ENCODE peak calls at places on chromosome 7, in four cellular contexts. Y, K, V and B are unnamed samples.

GRCh38 chr7:1569833-1570632 is at the start of gene PSMG3:
- DNase-seq in Y (peak), K (peak), V (peak), B (peak)

GRCh38 chr7:149811221-149811620 is 27.0 kb upstream of the ZNF862 start:
- DNase-seq in Y (no peak), K (no peak), V (no peak), B (no peak)

GRCh38 chr7:130669051-130669700 is 628 bp upstream of the COPG2 start:
- DNase-seq in Y (no peak), K (no peak), V (peak), B (no peak)

GRCh38 chr7:20140278-20141058 is 76.7 kb downstream of the MACC1 start:
- DNase-seq in Y (no peak), K (no peak), V (no peak), B (no peak)

GRCh38 chr7:64887756-64888508 is 15.1 kb upstream of the ZNF273 start:
- DNase-seq in Y (no peak), K (peak), V (peak), B (no peak)

GRCh38 chr7:130733866-130734524 is at the start of gene KLF14:
- DNase-seq in Y (no peak), K (no peak), V (peak), B (no peak)

GRCh38 chr7:35424869-35425495 is 171.1 kb upstream of the TBX20 start:
- DNase-seq in Y (peak), K (peak), V (peak), B (no peak)

GRCh38 chr7:1520574-1521234 is 9.8 kb upstream of the MAFK start:
- DNase-seq in Y (peak), K (peak), V (no peak), B (no peak)

GRCh38 chr7:41130596-41131236 is 572.2 kb downstream of the INHBA start:
- DNase-seq in Y (no peak), K (no peak), V (no peak), B (no peak)

GRCh38 chr7:84510501-84510900 is 315.9 kb upstream of the SEMA3A start:
- DNase-seq in Y (no peak), K (no peak), V (no peak), B (no peak)

GRCh38 chr7:46685051-46685450 is 764.0 kb upstream of the IGFBP3 start:
- DNase-seq in Y (no peak), K (no peak), V (no peak), B (no peak)

GRCh38 chr7:14021069-14021468 is 31.6 kb upstream of the ETV1 start:
- DNase-seq in Y (no peak), K (no peak), V (no peak), B (no peak)

GRCh38 chr7:30931161-30931926 is 19.7 kb downstream of the AQP1 start:
- DNase-seq in Y (no peak), K (no peak), V (no peak), B (no peak)

DNA sequence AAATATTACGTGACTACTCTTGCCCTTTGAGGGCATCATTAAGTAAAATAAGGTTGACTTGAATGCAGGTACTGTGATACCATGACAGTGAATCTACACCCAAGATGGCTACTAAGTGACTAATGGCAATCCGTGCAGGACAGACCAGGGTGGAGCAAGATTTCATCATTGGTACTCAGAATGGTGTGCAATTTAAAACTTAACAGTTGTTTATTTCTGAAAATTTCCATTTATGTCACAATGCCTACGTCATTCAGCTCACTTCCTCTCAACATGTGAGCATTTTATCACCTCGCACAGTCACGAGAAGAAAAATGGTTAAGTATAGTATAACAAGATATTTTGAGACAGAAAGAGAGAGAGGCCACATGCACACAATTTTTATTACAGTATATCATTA is 50.3 kb upstream of the MET start:
- DNase-seq in Y (no peak), K (no peak), V (no peak), B (no peak)
- TF ChIP-seq CHD4 in Y (no peak), K (no peak), V (no peak), B (no peak)

DNA sequence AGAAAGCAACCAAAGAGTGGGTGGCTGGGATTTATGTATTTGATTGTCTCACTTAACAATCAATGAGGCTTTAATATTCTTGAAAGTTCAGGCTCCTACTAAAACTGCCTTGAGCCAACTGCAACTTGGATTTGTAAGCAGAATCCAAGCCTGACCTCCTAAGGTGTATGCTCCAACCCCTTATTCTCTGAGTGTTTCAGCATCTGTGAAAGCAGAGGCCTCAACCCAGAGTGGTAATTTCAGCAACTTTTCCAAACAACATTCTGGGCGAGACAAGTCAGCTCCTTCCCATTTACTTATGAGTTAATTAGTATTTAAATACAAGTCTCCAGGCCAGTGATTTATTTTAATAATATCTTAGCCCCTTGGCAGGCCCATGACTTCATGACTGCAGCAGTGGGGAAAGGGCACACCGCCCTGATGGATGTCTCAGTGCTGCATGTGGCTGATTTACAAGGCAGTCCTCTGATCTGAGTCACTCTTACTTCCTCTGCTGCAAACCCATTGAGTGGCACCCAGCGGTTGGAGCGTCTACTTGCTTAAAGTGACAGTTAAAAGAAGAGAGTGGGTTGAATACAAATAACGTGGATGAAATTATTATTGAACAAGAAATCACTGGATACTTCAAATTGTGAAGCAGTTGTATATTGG is 209.1 kb downstream of the TRIL start:
- DNase-seq in Y (peak), K (no peak), V (peak), B (no peak)
- TF ChIP-seq CHD4 in Y (no peak), K (no peak), V (no peak), B (no peak)

GRCh38 chr7:26630361-26630760 is 234.0 kb downstream of the SKAP2 start:
- DNase-seq in Y (no peak), K (no peak), V (no peak), B (no peak)

GRCh38 chr7:26627871-26628270 is 236.5 kb downstream of the SKAP2 start:
- DNase-seq in Y (no peak), K (no peak), V (no peak), B (no peak)

GRCh38 chr7:26630941-26631580 is 233.3 kb downstream of the SKAP2 start:
- DNase-seq in Y (no peak), K (no peak), V (no peak), B (no peak)

GRCh38 chr7:26631601-26632000 is 232.8 kb downstream of the SKAP2 start:
- DNase-seq in Y (no peak), K (no peak), V (no peak), B (no peak)

DNA sequence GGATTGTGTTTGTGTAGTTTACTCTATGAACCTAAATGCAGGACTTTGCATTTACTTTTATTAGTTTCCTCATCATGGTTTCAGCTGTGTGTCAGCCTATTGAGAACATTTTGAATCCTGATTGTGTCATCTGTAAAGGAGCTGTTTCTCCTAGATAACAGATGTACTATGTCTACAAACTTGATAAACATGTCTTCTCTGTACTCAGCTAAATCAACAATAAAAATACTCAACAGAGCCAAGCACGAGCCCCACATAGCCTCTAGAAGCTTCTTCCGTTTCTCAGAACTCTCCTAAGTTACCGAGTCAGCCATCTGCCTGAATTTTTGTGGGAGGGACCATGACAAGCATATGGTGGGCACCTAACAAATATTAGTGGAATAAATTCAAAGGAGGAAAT is 234.7 kb downstream of the SKAP2 start:
- DNase-seq in Y (no peak), K (no peak), V (no peak), B (no peak)
- TF ChIP-seq CHD4 in Y (no peak), K (no peak), V (no peak), B (no peak)

GRCh38 chr7:28784166-28784870 is 173.8 kb downstream of the TRIL start:
- DNase-seq in Y (no peak), K (no peak), V (no peak), B (no peak)
- TF ChIP-seq CHD4 in Y (no peak), K (no peak), V (no peak), B (no peak)

GRCh38 chr7:43104874-43105520 is 7.5 kb upstream of the HECW1 start:
- DNase-seq in Y (no peak), K (no peak), V (peak), B (no peak)

GRCh38 chr7:43096875-43097274 is 15.6 kb upstream of the HECW1 start:
- DNase-seq in Y (no peak), K (no peak), V (no peak), B (no peak)

GRCh38 chr7:43105521-43106120 is 6.8 kb upstream of the HECW1 start:
- DNase-seq in Y (no peak), K (no peak), V (no peak), B (no peak)

GRCh38 chr7:43099750-43100149 is 12.7 kb upstream of the HECW1 start:
- DNase-seq in Y (no peak), K (no peak), V (no peak), B (no peak)
- TF ChIP-seq CHD4 in Y (no peak), K (no peak), V (no peak), B (no peak)

DNA sequence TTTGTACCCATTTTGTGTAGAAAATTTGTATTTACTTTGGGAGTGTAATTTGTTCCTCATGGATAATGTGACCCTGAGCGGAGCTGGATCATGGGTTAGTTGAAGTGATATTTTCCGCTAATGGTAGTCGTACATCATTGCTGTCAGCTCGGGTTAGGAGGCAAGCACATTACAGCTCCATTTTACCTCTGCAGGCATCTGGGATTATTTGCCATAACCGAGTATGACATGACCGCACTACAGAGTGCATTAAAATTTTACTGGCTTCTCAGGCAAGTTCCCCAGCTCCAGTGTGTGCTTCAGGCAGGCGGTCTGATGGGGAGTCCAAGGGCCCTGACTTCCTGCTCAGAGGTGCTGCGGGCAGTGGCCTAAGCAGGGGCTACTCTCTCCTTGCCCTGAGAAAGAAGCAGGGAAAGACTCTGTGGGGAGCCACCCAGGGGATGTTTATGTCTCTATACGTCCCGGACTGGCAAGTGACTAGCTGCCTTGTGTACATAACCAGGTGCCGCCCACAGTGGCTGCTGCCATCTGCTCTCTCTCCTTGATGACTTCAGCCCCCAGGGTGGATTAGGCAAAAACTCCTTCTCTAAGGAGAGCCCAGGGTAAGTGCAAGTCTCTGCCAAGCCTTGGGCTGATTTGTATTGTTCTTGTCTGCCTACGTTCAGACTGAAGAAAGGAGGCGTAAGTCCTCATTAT is 685.3 kb upstream of the GALNT17 start:
- DNase-seq in Y (no peak), K (no peak), V (no peak), B (no peak)
- TF ChIP-seq CHD4 in Y (no peak), K (no peak), V (no peak), B (no peak)

DNA sequence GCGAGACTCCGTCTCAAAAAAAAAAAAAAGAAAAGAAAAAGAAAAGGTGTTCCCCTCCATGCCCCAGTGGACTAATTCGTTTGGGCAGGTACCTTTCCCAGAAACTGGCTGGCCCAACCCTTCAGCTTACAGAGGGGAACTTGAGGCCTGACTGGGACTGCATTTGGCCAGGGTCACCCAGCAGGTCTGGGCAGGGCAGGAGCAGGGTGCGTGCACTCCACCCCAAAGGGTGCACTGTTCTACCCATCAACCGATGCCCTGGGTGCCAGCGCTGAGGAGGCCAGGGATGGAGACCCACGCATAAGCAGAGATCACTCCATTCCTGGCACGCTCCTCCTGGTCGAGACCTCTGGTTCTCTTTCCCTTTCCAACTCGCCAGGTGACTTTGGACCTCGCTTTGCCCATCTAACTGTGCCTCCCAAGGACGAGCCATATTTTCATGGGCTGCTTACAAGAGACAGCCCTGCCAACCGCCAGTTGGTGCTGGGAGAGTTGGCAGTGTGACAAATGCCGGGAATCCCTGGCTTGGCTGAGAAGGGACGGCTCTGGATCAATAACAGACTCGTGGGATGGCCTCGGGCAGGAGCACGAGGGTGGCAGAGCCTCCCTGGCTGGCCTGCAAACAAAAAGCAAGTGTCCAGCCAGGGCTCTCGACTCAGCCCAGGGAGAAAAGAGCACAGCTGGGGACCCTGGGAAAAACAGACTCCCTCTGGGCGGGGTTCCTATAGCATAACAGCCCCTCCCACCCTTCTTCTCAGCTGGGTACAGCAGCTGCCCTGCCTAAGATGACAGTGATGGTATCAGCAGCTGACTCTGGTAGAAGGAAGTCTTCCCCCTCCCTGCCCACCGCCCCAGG is 7.9 kb downstream of the HSPB1 start:
- DNase-seq in Y (no peak), K (no peak), V (peak), B (no peak)
- TF ChIP-seq CHD4 in Y (no peak), K (no peak), V (no peak), B (no peak)

DNA sequence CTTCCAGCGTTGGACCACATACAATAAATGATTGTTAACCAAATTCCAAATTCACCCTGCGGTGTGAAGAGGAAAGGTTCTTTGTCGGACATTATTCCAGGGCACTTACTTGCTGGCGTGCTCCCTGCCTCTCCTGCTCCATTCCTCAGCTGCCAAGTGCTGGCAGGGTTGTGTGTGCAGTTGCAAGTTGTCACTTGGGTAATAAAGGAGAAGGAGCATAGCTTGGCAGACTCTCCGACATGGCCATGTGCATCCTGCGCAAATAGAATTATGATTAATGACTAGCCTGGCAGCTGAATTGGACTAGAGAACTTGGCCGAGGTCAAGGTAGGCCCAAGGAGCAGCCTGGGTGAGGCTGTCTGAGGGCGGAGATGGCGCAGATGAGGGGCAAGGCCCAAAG is 92.3 kb upstream of the ELMO1 start:
- DNase-seq in Y (no peak), K (no peak), V (no peak), B (no peak)
- TF ChIP-seq CHD4 in Y (no peak), K (no peak), V (no peak), B (no peak)

DNA sequence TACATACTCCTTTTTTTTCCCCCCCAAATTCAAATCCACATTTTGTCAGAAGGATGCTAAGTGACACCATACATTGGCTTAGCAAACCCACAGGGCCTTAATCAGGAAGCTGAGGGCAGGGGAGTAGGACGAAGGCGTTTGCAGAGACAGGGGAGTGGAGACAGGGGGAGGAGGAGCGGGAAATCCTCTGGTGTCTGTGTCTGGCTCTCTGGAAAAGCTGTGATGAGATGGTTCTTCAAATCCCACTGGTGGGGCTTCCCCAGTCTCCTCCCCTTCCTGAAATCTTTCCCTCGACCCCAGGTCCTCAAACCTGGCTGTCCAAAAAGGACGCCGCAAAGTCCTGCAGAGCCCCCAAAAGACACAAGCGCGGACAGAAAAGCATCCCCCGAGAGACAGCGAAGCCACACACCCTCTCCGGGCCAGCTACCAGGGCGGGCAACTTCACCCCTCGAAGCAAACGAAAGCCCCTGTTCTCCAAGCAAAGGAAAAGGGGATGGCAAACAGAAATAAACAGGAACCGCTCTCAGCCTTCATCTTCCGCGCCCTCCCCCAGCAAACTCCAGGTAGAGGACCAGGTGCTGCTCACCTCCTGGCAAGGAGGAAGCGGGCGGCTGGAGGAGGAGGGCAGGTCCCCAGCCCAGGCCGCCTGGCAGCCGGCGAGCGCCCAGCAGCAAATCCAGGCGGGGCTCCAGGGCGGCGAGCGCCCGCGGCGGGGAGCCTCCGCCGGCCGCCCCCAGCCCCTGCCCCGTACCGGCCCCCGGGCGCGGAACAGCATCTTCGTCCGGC is 522 bp downstream of the ELAPOR2 start:
- DNase-seq in Y (peak), K (no peak), V (peak), B (no peak)
- TF ChIP-seq CHD4 in Y (no peak), K (no peak), V (no peak), B (no peak)

GRCh38 chr7:21653623-21654022 is 110.8 kb downstream of the DNAH11 start:
- DNase-seq in Y (no peak), K (no peak), V (no peak), B (no peak)

DNA sequence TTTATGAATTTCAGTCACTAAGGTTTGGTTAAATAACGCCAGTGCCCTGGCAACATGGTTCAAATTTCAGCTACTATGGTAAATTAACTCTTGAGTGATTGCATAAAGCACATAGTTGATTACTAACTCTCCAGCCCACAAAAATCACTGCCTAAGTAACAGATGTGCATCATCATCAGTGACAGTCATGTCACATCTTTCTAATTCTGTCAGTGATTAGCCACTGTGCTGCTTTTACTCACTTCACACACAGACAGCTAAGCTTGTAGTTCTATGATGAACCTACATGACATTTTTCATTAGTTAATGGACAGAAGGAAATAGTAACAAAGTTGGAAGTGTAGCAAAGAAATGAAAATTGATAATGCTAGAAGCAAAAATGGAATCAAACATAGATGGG is 108.9 kb downstream of the DNAH11 start:
- DNase-seq in Y (no peak), K (no peak), V (no peak), B (no peak)
- TF ChIP-seq CHD4 in Y (no peak), K (no peak), V (no peak), B (no peak)